ENCODE peak calls at places on chromosome 4, in seven cellular contexts. One of them, this sample, is unnamed.

GRCh38 chr4:109389367-109390118 is 44.1 kb upstream of the SEC24B start:
- DNase-seq in CD8-positive, alpha-beta T cell: no peak
- DNase-seq in heart left ventricle: no peak
- DNase-seq in HCT116: no peak
- DNase-seq in osteoblast: no peak
- DNase-seq in suprapubic skin: no peak
- DNase-seq in CD4-positive, CD25-positive, alpha-beta regulatory T cell: no peak
- DNase-seq in this sample: no peak

GRCh38 chr4:138235419-138235952 is 6.7 kb downstream of the SLC7A11 start:
- DNase-seq in CD8-positive, alpha-beta T cell: no peak
- DNase-seq in heart left ventricle: no peak
- DNase-seq in HCT116: peak
- DNase-seq in osteoblast: peak
- DNase-seq in suprapubic skin: no peak
- DNase-seq in CD4-positive, CD25-positive, alpha-beta regulatory T cell: no peak
- DNase-seq in this sample: no peak

GRCh38 chr4:184784628-184785257 is 41.0 kb downstream of the ACSL1 start:
- DNase-seq in CD8-positive, alpha-beta T cell: no peak
- DNase-seq in heart left ventricle: no peak
- DNase-seq in HCT116: no peak
- DNase-seq in osteoblast: no peak
- DNase-seq in suprapubic skin: no peak
- DNase-seq in CD4-positive, CD25-positive, alpha-beta regulatory T cell: no peak
- DNase-seq in this sample: no peak

GRCh38 chr4:159551268-159551667 is 448.4 kb downstream of the RAPGEF2 start:
- DNase-seq in CD8-positive, alpha-beta T cell: no peak
- DNase-seq in heart left ventricle: no peak
- DNase-seq in HCT116: no peak
- DNase-seq in osteoblast: no peak
- DNase-seq in suprapubic skin: no peak
- DNase-seq in CD4-positive, CD25-positive, alpha-beta regulatory T cell: no peak
- DNase-seq in this sample: no peak

GRCh38 chr4:108224628-108225053 is 55.9 kb upstream of the LEF1 start:
- DNase-seq in CD8-positive, alpha-beta T cell: no peak
- DNase-seq in heart left ventricle: no peak
- DNase-seq in HCT116: no peak
- DNase-seq in osteoblast: no peak
- DNase-seq in suprapubic skin: no peak
- DNase-seq in CD4-positive, CD25-positive, alpha-beta regulatory T cell: no peak
- DNase-seq in this sample: no peak

GRCh38 chr4:177356921-177357320 is 47.2 kb downstream of the NEIL3 start:
- DNase-seq in CD8-positive, alpha-beta T cell: no peak
- DNase-seq in heart left ventricle: no peak
- DNase-seq in HCT116: no peak
- DNase-seq in osteoblast: no peak
- DNase-seq in suprapubic skin: no peak
- DNase-seq in CD4-positive, CD25-positive, alpha-beta regulatory T cell: no peak
- DNase-seq in this sample: no peak

GRCh38 chr4:114015444-114015899 is 36.0 kb upstream of the ARSJ start:
- DNase-seq in CD8-positive, alpha-beta T cell: no peak
- DNase-seq in heart left ventricle: no peak
- DNase-seq in HCT116: peak
- DNase-seq in osteoblast: peak
- DNase-seq in suprapubic skin: no peak
- DNase-seq in CD4-positive, CD25-positive, alpha-beta regulatory T cell: no peak
- DNase-seq in this sample: no peak

GRCh38 chr4:77036206-77036605 is 39.6 kb downstream of the CCNI start:
- DNase-seq in CD8-positive, alpha-beta T cell: no peak
- DNase-seq in heart left ventricle: no peak
- DNase-seq in HCT116: no peak
- DNase-seq in osteoblast: no peak
- DNase-seq in suprapubic skin: no peak
- DNase-seq in CD4-positive, CD25-positive, alpha-beta regulatory T cell: no peak
- DNase-seq in this sample: no peak

GRCh38 chr4:143185253-143186107 is 763 bp downstream of the USP38 start:
- DNase-seq in CD8-positive, alpha-beta T cell: no peak
- DNase-seq in heart left ventricle: peak
- DNase-seq in HCT116: no peak
- DNase-seq in osteoblast: peak
- DNase-seq in suprapubic skin: peak
- DNase-seq in CD4-positive, CD25-positive, alpha-beta regulatory T cell: peak
- DNase-seq in this sample: peak

GRCh38 chr4:105135746-105136145 is 10.9 kb upstream of the TET2 start:
- DNase-seq in CD8-positive, alpha-beta T cell: no peak
- DNase-seq in heart left ventricle: no peak
- DNase-seq in HCT116: no peak
- DNase-seq in osteoblast: no peak
- DNase-seq in suprapubic skin: no peak
- DNase-seq in CD4-positive, CD25-positive, alpha-beta regulatory T cell: no peak
- DNase-seq in this sample: no peak

GRCh38 chr4:20046931-20047677 is 204.6 kb upstream of the SLIT2 start:
- DNase-seq in CD8-positive, alpha-beta T cell: no peak
- DNase-seq in heart left ventricle: no peak
- DNase-seq in HCT116: no peak
- DNase-seq in osteoblast: no peak
- DNase-seq in suprapubic skin: no peak
- DNase-seq in CD4-positive, CD25-positive, alpha-beta regulatory T cell: no peak
- DNase-seq in this sample: no peak

GRCh38 chr4:7172946-7173345 is 19.4 kb upstream of the SORCS2 start:
- DNase-seq in CD8-positive, alpha-beta T cell: no peak
- DNase-seq in heart left ventricle: no peak
- DNase-seq in HCT116: no peak
- DNase-seq in osteoblast: no peak
- DNase-seq in suprapubic skin: peak
- DNase-seq in CD4-positive, CD25-positive, alpha-beta regulatory T cell: no peak
- DNase-seq in this sample: no peak

GRCh38 chr4:182242793-182243192 is 409 bp upstream of the TENM3 start:
- DNase-seq in CD8-positive, alpha-beta T cell: no peak
- DNase-seq in heart left ventricle: no peak
- DNase-seq in HCT116: no peak
- DNase-seq in osteoblast: peak
- DNase-seq in suprapubic skin: no peak
- DNase-seq in CD4-positive, CD25-positive, alpha-beta regulatory T cell: no peak
- DNase-seq in this sample: no peak

GRCh38 chr4:3786196-3786869 is 20.1 kb downstream of the ADRA2C start:
- DNase-seq in CD8-positive, alpha-beta T cell: no peak
- DNase-seq in heart left ventricle: peak
- DNase-seq in HCT116: no peak
- DNase-seq in osteoblast: peak
- DNase-seq in suprapubic skin: no peak
- DNase-seq in CD4-positive, CD25-positive, alpha-beta regulatory T cell: no peak
- DNase-seq in this sample: no peak

GRCh38 chr4:19382993-19383392 is 868.7 kb upstream of the SLIT2 start:
- DNase-seq in CD8-positive, alpha-beta T cell: no peak
- DNase-seq in heart left ventricle: no peak
- DNase-seq in HCT116: no peak
- DNase-seq in osteoblast: no peak
- DNase-seq in suprapubic skin: no peak
- DNase-seq in CD4-positive, CD25-positive, alpha-beta regulatory T cell: no peak
- DNase-seq in this sample: no peak

GRCh38 chr4:163764569-163764968 is 270.1 kb downstream of the TMA16 start:
- DNase-seq in CD8-positive, alpha-beta T cell: no peak
- DNase-seq in heart left ventricle: no peak
- DNase-seq in HCT116: no peak
- DNase-seq in osteoblast: no peak
- DNase-seq in suprapubic skin: no peak
- DNase-seq in CD4-positive, CD25-positive, alpha-beta regulatory T cell: no peak
- DNase-seq in this sample: no peak

DNA sequence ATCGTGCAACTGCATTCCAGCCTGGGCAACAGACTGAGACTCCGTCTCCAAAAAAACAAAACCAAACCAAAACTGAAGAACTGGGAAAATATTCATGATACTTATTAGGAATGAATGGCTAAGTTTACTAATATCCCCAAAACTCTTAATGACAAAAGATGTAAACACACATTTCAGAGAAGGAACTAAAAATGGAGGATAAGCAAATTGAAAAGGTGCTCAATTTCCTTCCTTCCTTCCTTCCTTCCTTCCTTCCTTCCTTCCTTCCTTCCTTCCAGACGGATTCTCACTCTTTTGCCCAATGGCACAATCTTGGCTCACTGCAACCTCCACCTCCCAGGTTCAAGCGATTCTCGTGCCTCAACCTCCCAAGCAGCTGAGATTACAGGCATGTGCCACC is 44.4 kb upstream of the CDKN2AIP start:
- DNase-seq in CD8-positive, alpha-beta T cell: no peak
- DNase-seq in heart left ventricle: no peak
- DNase-seq in HCT116: no peak
- DNase-seq in osteoblast: no peak
- DNase-seq in suprapubic skin: no peak
- DNase-seq in CD4-positive, CD25-positive, alpha-beta regulatory T cell: no peak
- DNase-seq in this sample: no peak
- H3K27ac ChIP-seq in CD8-positive, alpha-beta T cell: no peak
- H3K27ac ChIP-seq in heart left ventricle: no peak
- H3K27ac ChIP-seq in HCT116: no peak
- H3K27ac ChIP-seq in osteoblast: no peak
- H3K27ac ChIP-seq in suprapubic skin: no peak
- H3K27ac ChIP-seq in CD4-positive, CD25-positive, alpha-beta regulatory T cell: no peak
- H3K27ac ChIP-seq in this sample: no peak

GRCh38 chr4:146943691-146944375 is 1.8 kb downstream of the TTC29 start:
- DNase-seq in CD8-positive, alpha-beta T cell: no peak
- DNase-seq in heart left ventricle: no peak
- DNase-seq in HCT116: no peak
- DNase-seq in osteoblast: no peak
- DNase-seq in suprapubic skin: no peak
- DNase-seq in CD4-positive, CD25-positive, alpha-beta regulatory T cell: no peak
- DNase-seq in this sample: no peak
- H3K27ac ChIP-seq in CD8-positive, alpha-beta T cell: no peak
- H3K27ac ChIP-seq in heart left ventricle: no peak
- H3K27ac ChIP-seq in HCT116: no peak
- H3K27ac ChIP-seq in osteoblast: no peak
- H3K27ac ChIP-seq in suprapubic skin: no peak
- H3K27ac ChIP-seq in CD4-positive, CD25-positive, alpha-beta regulatory T cell: no peak
- H3K27ac ChIP-seq in this sample: no peak

DNA sequence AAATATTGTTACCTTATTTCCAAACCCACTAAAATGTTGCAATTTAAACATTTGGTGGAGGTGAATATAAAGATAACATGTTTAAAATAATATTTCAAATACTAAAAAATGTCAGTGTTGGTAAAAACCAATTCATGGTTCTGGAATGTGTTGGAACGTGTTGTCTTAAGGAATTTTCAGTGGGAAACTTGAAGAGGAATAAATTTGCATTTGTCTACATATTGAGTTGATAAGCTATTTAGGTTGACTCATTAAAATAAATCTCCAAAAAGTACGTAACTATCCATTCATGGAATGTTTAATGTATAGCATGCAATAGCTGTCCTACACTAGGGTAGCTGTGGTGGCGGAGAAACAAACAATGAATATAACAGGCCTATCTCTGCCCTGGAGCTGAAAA is 20.2 kb downstream of the SHISA3 start:
- DNase-seq in CD8-positive, alpha-beta T cell: no peak
- DNase-seq in heart left ventricle: no peak
- DNase-seq in HCT116: no peak
- DNase-seq in osteoblast: no peak
- DNase-seq in suprapubic skin: no peak
- DNase-seq in CD4-positive, CD25-positive, alpha-beta regulatory T cell: no peak
- DNase-seq in this sample: no peak
- H3K27ac ChIP-seq in CD8-positive, alpha-beta T cell: no peak
- H3K27ac ChIP-seq in heart left ventricle: no peak
- H3K27ac ChIP-seq in HCT116: no peak
- H3K27ac ChIP-seq in osteoblast: no peak
- H3K27ac ChIP-seq in suprapubic skin: no peak
- H3K27ac ChIP-seq in CD4-positive, CD25-positive, alpha-beta regulatory T cell: no peak
- H3K27ac ChIP-seq in this sample: no peak

GRCh38 chr4:15405069-15405468 is 22.8 kb upstream of the C1QTNF7 start:
- DNase-seq in CD8-positive, alpha-beta T cell: no peak
- DNase-seq in heart left ventricle: no peak
- DNase-seq in HCT116: no peak
- DNase-seq in osteoblast: no peak
- DNase-seq in suprapubic skin: no peak
- DNase-seq in CD4-positive, CD25-positive, alpha-beta regulatory T cell: no peak
- DNase-seq in this sample: no peak
- H3K27ac ChIP-seq in CD8-positive, alpha-beta T cell: no peak
- H3K27ac ChIP-seq in heart left ventricle: no peak
- H3K27ac ChIP-seq in HCT116: no peak
- H3K27ac ChIP-seq in osteoblast: no peak
- H3K27ac ChIP-seq in suprapubic skin: no peak
- H3K27ac ChIP-seq in CD4-positive, CD25-positive, alpha-beta regulatory T cell: no peak
- H3K27ac ChIP-seq in this sample: no peak

DNA sequence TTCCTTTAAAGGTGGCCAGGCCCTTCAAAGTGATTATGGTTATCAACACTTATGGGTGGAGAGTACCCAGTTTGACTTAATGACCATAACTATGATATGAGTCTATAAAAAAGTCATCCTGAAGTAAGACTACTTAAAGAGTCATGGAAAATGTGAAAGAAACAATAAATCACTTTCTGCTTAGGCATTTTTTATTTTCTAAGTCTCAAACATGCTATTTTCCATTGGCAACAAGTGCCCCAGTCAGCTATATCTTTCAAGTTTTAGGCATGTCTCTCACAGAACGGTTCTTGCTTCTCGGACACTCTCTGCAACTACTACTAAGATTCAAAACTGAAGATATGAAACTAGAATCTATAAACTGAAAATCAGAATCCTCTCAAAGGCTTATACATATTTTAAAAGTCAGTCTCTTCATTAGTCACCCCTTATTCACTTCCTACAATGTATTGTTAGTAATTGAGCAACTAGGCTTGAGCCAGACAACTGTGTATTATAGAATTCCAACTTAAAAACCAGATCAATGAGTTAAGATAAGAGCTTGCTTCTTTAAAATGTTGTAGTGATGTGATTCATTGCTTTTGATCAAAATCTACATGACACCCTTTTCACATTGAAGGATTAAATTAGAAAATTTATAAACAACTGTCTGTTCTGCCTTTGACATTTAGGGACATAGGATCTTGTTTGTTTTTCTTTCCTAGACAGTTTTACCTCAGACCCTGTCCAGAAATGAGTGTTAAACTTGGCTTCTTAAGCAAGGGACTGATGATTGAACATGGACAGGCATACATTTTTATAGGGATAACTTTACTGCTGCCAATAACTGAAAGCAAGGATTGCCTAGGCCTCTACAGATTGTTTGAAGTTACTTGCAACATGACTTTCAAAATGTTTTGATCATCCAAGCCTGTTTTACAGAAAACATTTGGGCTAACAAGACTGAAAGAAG is 2.9 kb downstream of the ANTXR2 start:
- DNase-seq in CD8-positive, alpha-beta T cell: no peak
- DNase-seq in heart left ventricle: no peak
- DNase-seq in HCT116: peak
- DNase-seq in osteoblast: peak
- DNase-seq in suprapubic skin: no peak
- DNase-seq in CD4-positive, CD25-positive, alpha-beta regulatory T cell: no peak
- DNase-seq in this sample: no peak
- H3K27ac ChIP-seq in CD8-positive, alpha-beta T cell: no peak
- H3K27ac ChIP-seq in heart left ventricle: no peak
- H3K27ac ChIP-seq in HCT116: no peak
- H3K27ac ChIP-seq in osteoblast: peak
- H3K27ac ChIP-seq in suprapubic skin: no peak
- H3K27ac ChIP-seq in CD4-positive, CD25-positive, alpha-beta regulatory T cell: peak
- H3K27ac ChIP-seq in this sample: peak

GRCh38 chr4:8533274-8533865 is 46.8 kb upstream of the GPR78 start:
- DNase-seq in CD8-positive, alpha-beta T cell: no peak
- DNase-seq in heart left ventricle: no peak
- DNase-seq in HCT116: no peak
- DNase-seq in osteoblast: peak
- DNase-seq in suprapubic skin: no peak
- DNase-seq in CD4-positive, CD25-positive, alpha-beta regulatory T cell: no peak
- DNase-seq in this sample: no peak
- H3K27ac ChIP-seq in CD8-positive, alpha-beta T cell: no peak
- H3K27ac ChIP-seq in heart left ventricle: no peak
- H3K27ac ChIP-seq in HCT116: peak
- H3K27ac ChIP-seq in osteoblast: no peak
- H3K27ac ChIP-seq in suprapubic skin: peak
- H3K27ac ChIP-seq in CD4-positive, CD25-positive, alpha-beta regulatory T cell: no peak
- H3K27ac ChIP-seq in this sample: no peak

GRCh38 chr4:165369522-165369921 is 9.3 kb upstream of the CPE start:
- DNase-seq in CD8-positive, alpha-beta T cell: no peak
- DNase-seq in heart left ventricle: no peak
- DNase-seq in HCT116: no peak
- DNase-seq in osteoblast: no peak
- DNase-seq in suprapubic skin: no peak
- DNase-seq in CD4-positive, CD25-positive, alpha-beta regulatory T cell: no peak
- DNase-seq in this sample: no peak
- H3K27ac ChIP-seq in CD8-positive, alpha-beta T cell: no peak
- H3K27ac ChIP-seq in heart left ventricle: no peak
- H3K27ac ChIP-seq in HCT116: no peak
- H3K27ac ChIP-seq in osteoblast: no peak
- H3K27ac ChIP-seq in suprapubic skin: no peak
- H3K27ac ChIP-seq in CD4-positive, CD25-positive, alpha-beta regulatory T cell: no peak
- H3K27ac ChIP-seq in this sample: no peak

This sample was measured in CD8-positive, alpha-beta memory T cell.